ENCODE peak calls at places on chromosomes 3 and 15, in six cellular contexts. One of them, this sample, is unnamed.

GRCh38 chr3:71090207-71090606 is 493.3 kb downstream of the FOXP1 start:
- DNase-seq in K562: no peak
- DNase-seq in GM12891: no peak
- DNase-seq in HepG2: no peak
- DNase-seq in GM12878: no peak
- DNase-seq in H1: no peak
- DNase-seq in this sample: no peak

GRCh38 chr3:23856286-23856685 is 50.5 kb downstream of the UBE2E1 start:
- DNase-seq in K562: no peak
- DNase-seq in GM12878: no peak
- DNase-seq in HepG2: no peak
- DNase-seq in GM12891: no peak
- DNase-seq in H1: no peak
- DNase-seq in this sample: no peak

GRCh38 chr3:51593697-51594096 is 55.2 kb downstream of the RAD54L2 start:
- DNase-seq in H1: no peak
- DNase-seq in GM12891: no peak
- DNase-seq in HepG2: no peak
- DNase-seq in K562: no peak
- DNase-seq in GM12878: no peak
- DNase-seq in this sample: no peak

GRCh38 chr3:41716391-41716910 is 245.5 kb downstream of the ULK4 start:
- DNase-seq in GM12878: no peak
- DNase-seq in H1: no peak
- DNase-seq in GM12891: no peak
- DNase-seq in K562: no peak
- DNase-seq in HepG2: no peak
- DNase-seq in this sample: no peak

GRCh38 chr3:128572644-128573105 is 77.9 kb downstream of the RPN1 start:
- DNase-seq in H1: peak
- DNase-seq in K562: peak
- DNase-seq in HepG2: peak
- DNase-seq in GM12878: peak
- DNase-seq in GM12891: no peak
- DNase-seq in this sample: no peak

GRCh38 chr3:148718982-148719862 is 21.5 kb downstream of the AGTR1 start:
- DNase-seq in HepG2: no peak
- DNase-seq in GM12891: no peak
- DNase-seq in H1: no peak
- DNase-seq in GM12878: no peak
- DNase-seq in K562: no peak
- DNase-seq in this sample: no peak

GRCh38 chr3:171251842-171252241 is 208.4 kb downstream of the TNIK start:
- DNase-seq in H1: no peak
- DNase-seq in HepG2: no peak
- DNase-seq in GM12891: no peak
- DNase-seq in K562: no peak
- DNase-seq in GM12878: no peak
- DNase-seq in this sample: no peak

GRCh38 chr3:134236505-134236904 is 14.2 kb downstream of the RYK start:
- DNase-seq in H1: no peak
- DNase-seq in HepG2: no peak
- DNase-seq in K562: no peak
- DNase-seq in GM12878: no peak
- DNase-seq in GM12891: no peak
- DNase-seq in this sample: no peak

GRCh38 chr3:10166213-10166604 is 1.5 kb downstream of the IRAK2 start:
- DNase-seq in GM12891: no peak
- DNase-seq in K562: peak
- DNase-seq in HepG2: peak
- DNase-seq in GM12878: no peak
- DNase-seq in H1: no peak
- DNase-seq in this sample: no peak

GRCh38 chr3:10162147-10162546 is 2.6 kb upstream of the IRAK2 start:
- DNase-seq in K562: no peak
- DNase-seq in GM12891: no peak
- DNase-seq in HepG2: no peak
- DNase-seq in H1: no peak
- DNase-seq in GM12878: no peak
- DNase-seq in this sample: no peak

GRCh38 chr3:10169000-10169496 is 4.3 kb downstream of the IRAK2 start:
- DNase-seq in HepG2: no peak
- DNase-seq in GM12878: no peak
- DNase-seq in GM12891: no peak
- DNase-seq in H1: no peak
- DNase-seq in K562: no peak
- DNase-seq in this sample: no peak

GRCh38 chr3:10160925-10161324 is 3.8 kb upstream of the IRAK2 start:
- DNase-seq in H1: no peak
- DNase-seq in HepG2: no peak
- DNase-seq in GM12878: no peak
- DNase-seq in GM12891: no peak
- DNase-seq in K562: peak
- DNase-seq in this sample: no peak

DNA sequence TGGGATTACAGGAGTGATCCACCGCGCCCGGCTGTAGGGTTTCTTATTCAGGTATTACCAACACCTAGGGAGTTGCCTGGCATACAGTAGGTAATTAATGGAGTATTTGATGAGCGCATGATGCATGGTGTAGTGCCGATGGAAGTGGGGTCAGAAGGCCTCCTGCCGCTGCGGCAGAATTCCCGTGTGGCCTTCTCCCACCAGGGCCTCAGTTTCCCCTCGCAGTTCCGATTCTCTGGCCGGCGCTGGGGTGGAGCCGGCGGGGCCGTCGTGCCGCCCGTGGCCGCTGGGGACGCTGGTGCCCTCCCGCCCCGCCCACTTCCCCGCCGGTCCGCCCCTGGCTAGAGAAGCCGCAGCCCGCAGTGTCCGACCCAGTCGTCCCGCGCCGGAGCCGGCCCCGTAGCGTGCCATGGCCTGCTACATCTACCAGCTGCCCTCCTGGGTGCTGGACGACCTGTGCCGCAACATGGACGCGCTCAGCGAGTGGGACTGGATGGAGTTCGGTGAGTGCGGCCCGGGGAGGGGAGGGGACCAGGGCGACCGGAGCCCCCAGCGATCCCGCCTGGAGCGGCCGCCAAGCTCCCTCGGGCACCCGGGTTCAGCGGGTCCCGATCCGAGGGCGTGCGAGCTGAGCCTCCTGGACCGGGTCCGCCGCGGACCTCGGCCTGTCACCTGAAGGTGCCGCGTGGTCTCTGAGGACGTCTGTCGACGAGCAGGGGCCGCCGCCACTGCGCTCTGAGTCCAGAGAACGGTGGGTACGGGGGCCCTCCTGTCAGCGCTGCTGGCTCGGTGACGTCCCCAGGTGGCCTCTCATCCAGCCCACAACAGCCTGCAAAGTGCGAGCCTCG is at the start of gene IRAK2:
- DNase-seq in GM12878: no peak
- DNase-seq in HepG2: peak
- DNase-seq in K562: peak
- DNase-seq in H1: peak
- DNase-seq in GM12891: peak
- DNase-seq in this sample: peak
- TF ChIP-seq TAF1 in GM12878: no peak
- TF ChIP-seq TAF1 in HepG2: peak
- TF ChIP-seq TAF1 in K562: peak
- TF ChIP-seq TAF1 in H1: no peak
- TF ChIP-seq TAF1 in GM12891: no peak
- TF ChIP-seq TAF1 in this sample: no peak

GRCh38 chr3:14123308-14124222 is 1.1 kb downstream of the CHCHD4 start:
- DNase-seq in GM12891: no peak
- DNase-seq in K562: no peak
- DNase-seq in H1: peak
- DNase-seq in HepG2: no peak
- DNase-seq in GM12878: no peak
- DNase-seq in this sample: no peak

GRCh38 chr3:14125193-14126016 is 553 bp downstream of the TMEM43 start:
- DNase-seq in K562: peak
- DNase-seq in GM12891: no peak
- DNase-seq in GM12878: no peak
- DNase-seq in HepG2: peak
- DNase-seq in H1: peak
- DNase-seq in this sample: no peak

GRCh38 chr3:14124223-14124614 is 451 bp downstream of the CHCHD4 start:
- DNase-seq in GM12878: peak
- DNase-seq in K562: no peak
- DNase-seq in H1: no peak
- DNase-seq in HepG2: peak
- DNase-seq in GM12891: peak
- DNase-seq in this sample: peak

GRCh38 chr3:14126017-14126902 is 1.4 kb downstream of the TMEM43 start:
- DNase-seq in GM12878: no peak
- DNase-seq in K562: peak
- DNase-seq in HepG2: no peak
- DNase-seq in GM12891: no peak
- DNase-seq in H1: peak
- DNase-seq in this sample: no peak

GRCh38 chr3:14124615-14125192 is at the start of the genes CHCHD4 and TMEM43:
- DNase-seq in GM12891: peak
- DNase-seq in HepG2: peak
- DNase-seq in GM12878: peak
- DNase-seq in H1: peak
- DNase-seq in K562: peak
- DNase-seq in this sample: peak
- TF ChIP-seq POLR2A in GM12891: no peak
- TF ChIP-seq POLR2A in HepG2: peak
- TF ChIP-seq POLR2A in GM12878: peak
- TF ChIP-seq POLR2A in H1: peak
- TF ChIP-seq POLR2A in K562: peak
- TF ChIP-seq POLR2A in this sample: no peak

DNA sequence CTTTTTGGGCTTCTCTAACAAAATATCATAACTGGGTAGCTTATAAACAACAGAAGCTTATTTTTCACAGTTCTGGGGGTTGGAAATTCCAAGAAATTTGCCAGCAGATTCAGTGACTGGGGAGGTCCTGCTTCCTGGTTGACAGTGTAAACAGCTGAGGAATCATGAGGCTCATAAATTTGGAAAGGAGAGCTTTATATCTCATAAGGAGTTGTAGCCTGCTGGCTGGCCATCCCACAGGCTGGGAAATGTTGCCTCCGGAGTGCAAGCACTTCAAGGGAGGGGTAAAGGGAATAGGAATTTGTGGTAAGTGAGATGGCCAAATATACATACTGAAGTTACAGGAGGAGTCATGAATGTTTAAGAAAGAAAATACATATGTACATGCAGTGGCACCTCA is 217.2 kb upstream of the CBLB start:
- DNase-seq in K562: no peak
- DNase-seq in GM12891: no peak
- DNase-seq in GM12878: no peak
- DNase-seq in HepG2: no peak
- DNase-seq in H1: no peak
- DNase-seq in this sample: no peak
- TF ChIP-seq TAF1 in K562: no peak
- TF ChIP-seq TAF1 in GM12891: no peak
- TF ChIP-seq TAF1 in GM12878: no peak
- TF ChIP-seq TAF1 in HepG2: no peak
- TF ChIP-seq TAF1 in H1: no peak
- TF ChIP-seq TAF1 in this sample: no peak

GRCh38 chr15:40379853-40380252 is 2.7 kb upstream of the KNSTRN start:
- DNase-seq in H1: no peak
- DNase-seq in K562: no peak
- DNase-seq in GM12891: no peak
- DNase-seq in HepG2: peak
- DNase-seq in GM12878: no peak
- DNase-seq in this sample: no peak

GRCh38 chr15:40379374-40379773 is 3.1 kb upstream of the KNSTRN start:
- DNase-seq in H1: no peak
- DNase-seq in GM12891: no peak
- DNase-seq in HepG2: no peak
- DNase-seq in K562: no peak
- DNase-seq in GM12878: no peak
- DNase-seq in this sample: no peak

GRCh38 chr15:40381818-40382529 is 547 bp upstream of the KNSTRN start:
- DNase-seq in HepG2: no peak
- DNase-seq in GM12878: no peak
- DNase-seq in H1: no peak
- DNase-seq in K562: no peak
- DNase-seq in GM12891: no peak
- DNase-seq in this sample: no peak

GRCh38 chr15:40380636-40381035 is 1.9 kb upstream of the KNSTRN start:
- DNase-seq in GM12878: no peak
- DNase-seq in GM12891: no peak
- DNase-seq in K562: no peak
- DNase-seq in HepG2: no peak
- DNase-seq in H1: no peak
- DNase-seq in this sample: no peak

DNA sequence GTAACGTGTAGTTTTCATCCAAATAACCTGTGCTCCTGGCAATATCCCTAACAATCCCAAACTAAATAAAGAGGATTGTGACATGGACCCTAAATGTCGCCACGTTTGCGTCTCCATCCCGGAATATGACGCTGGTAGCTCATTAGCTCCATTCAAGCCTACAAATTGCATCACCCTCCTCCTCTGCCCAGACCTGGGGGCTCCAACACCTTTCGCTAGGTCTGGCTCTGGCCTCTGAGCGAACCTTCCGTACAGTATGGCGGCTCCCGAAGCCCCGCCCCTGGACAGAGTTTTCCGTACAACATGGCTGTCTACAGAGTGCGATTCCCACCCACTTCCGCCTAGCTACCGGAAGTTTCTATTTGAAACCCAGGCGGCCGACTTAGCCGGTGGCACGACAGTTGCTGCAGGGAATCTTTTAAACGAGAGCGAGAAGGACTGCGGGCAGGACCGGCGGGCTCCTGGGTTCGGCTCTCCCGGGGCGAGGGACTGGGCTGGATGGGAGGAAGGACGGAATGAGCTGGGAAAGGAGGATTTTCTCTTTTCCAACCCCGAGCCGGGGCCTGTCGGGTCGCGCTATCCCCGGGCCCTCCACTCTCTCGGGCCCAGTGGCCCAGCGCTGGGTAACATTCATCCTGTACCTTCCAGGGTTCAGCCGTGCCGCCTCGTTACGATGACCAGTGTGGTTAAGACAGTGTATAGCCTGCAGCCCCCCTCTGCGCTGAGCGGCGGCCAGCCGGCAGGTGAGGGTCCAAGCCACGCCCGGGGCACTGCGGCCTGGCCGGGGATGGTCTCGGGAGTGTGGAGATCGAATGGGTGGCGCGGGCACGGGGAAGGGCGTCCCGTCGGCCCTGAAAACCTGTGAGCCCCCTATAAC is at the start of gene KNSTRN:
- DNase-seq in GM12878: peak
- DNase-seq in GM12891: peak
- DNase-seq in H1: peak
- DNase-seq in K562: peak
- DNase-seq in HepG2: peak
- DNase-seq in this sample: peak
- TF ChIP-seq POLR2A in GM12878: peak
- TF ChIP-seq POLR2A in GM12891: peak
- TF ChIP-seq POLR2A in H1: no peak
- TF ChIP-seq POLR2A in K562: peak
- TF ChIP-seq POLR2A in HepG2: peak
- TF ChIP-seq POLR2A in this sample: peak

This sample was measured in GM12892.